ENCODE peak calls at places on chromosomes 1 and 21, in four cellular contexts. I, Z, V and U are unnamed samples.

GRCh38 chr1:244672961-244673695 is 20.2 kb downstream of the DESI2 start:
- DNase-seq in I (no peak), Z (no peak), V (no peak), U (no peak)

GRCh38 chr1:5907966-5908365 is 84.3 kb downstream of the NPHP4 start:
- DNase-seq in I (no peak), Z (no peak), V (no peak), U (no peak)

GRCh38 chr1:87279201-87279860 is 49.3 kb upstream of the LMO4 start:
- DNase-seq in I (no peak), Z (no peak), V (no peak), U (no peak)

GRCh38 chr1:68811806-68812205 is 314.9 kb upstream of the DEPDC1 start:
- DNase-seq in I (no peak), Z (no peak), V (no peak), U (no peak)

GRCh38 chr1:35222322-35223108 is 29.6 kb upstream of the SFPQ start:
- DNase-seq in I (no peak), Z (no peak), V (no peak), U (no peak)

GRCh38 chr1:208475449-208475848 is 231.3 kb upstream of the PLXNA2 start:
- DNase-seq in I (no peak), Z (no peak), V (no peak), U (no peak)

GRCh38 chr1:171754381-171754705 is 12.5 kb upstream of the VAMP4 start:
- DNase-seq in I (no peak), Z (no peak), V (no peak), U (no peak)

GRCh38 chr21:10425856-10426255 is 95.5 kb upstream of the TPTE start:
- DNase-seq in I (no peak), Z (peak), V (no peak), U (no peak)

GRCh38 chr1:244264163-244264562 is 187.5 kb downstream of the ADSS2 start:
- DNase-seq in I (no peak), Z (no peak), V (no peak), U (no peak)

GRCh38 chr1:180176965-180177364 is 22.3 kb downstream of the QSOX1 start:
- DNase-seq in I (no peak), Z (no peak), V (no peak), U (no peak)

GRCh38 chr21:38363684-38364083 is 106.9 kb downstream of the KCNJ15 start:
- DNase-seq in I (no peak), Z (no peak), V (no peak), U (no peak)

GRCh38 chr1:43376723-43377235 is 9.0 kb upstream of the ELOVL1 start:
- DNase-seq in I (no peak), Z (no peak), V (no peak), U (no peak)

GRCh38 chr1:213724640-213725536 is 262.9 kb upstream of the PROX1 start:
- DNase-seq in I (no peak), Z (no peak), V (peak), U (no peak)

GRCh38 chr1:43969416-43969745 is 429 bp upstream of the DPH2 start:
- DNase-seq in I (no peak), Z (no peak), V (no peak), U (no peak)

GRCh38 chr1:52037402-52037814 is 3.8 kb upstream of the KTI12 start:
- DNase-seq in I (no peak), Z (no peak), V (peak), U (no peak)

GRCh38 chr1:243598433-243598832 is 251.6 kb downstream of the AKT3 start:
- DNase-seq in I (no peak), Z (no peak), V (no peak), U (no peak)

GRCh38 chr1:101967871-101968270 is 28.9 kb downstream of the OLFM3 start:
- DNase-seq in I (no peak), Z (no peak), V (no peak), U (no peak)

GRCh38 chr1:162889989-162890388 is 29.0 kb upstream of the CCDC190 start:
- DNase-seq in I (no peak), Z (no peak), V (no peak), U (no peak)

GRCh38 chr1:236139495-236139894 is 2.8 kb upstream of the GPR137B start:
- DNase-seq in I (no peak), Z (no peak), V (no peak), U (no peak)

GRCh38 chr1:96416111-96416595 is 305.4 kb upstream of the PTBP2 start:
- DNase-seq in I (no peak), Z (no peak), V (no peak), U (no peak)

GRCh38 chr1:108886292-108886691 is 9.5 kb downstream of the GPSM2 start:
- DNase-seq in I (no peak), Z (no peak), V (no peak), U (no peak)

GRCh38 chr21:36723371-36723881 is 24.5 kb downstream of the SIM2 start:
- DNase-seq in I (no peak), Z (no peak), V (no peak), U (no peak)

GRCh38 chr21:37145635-37146111 is 72.6 kb downstream of the TTC3 start:
- DNase-seq in I (peak), Z (no peak), V (no peak), U (no peak)

GRCh38 chr1:180923024-180923841 is 10.5 kb downstream of the KIAA1614 start:
- DNase-seq in I (no peak), Z (no peak), V (peak), U (peak)

GRCh38 chr1:42970143-42970542 is 11.5 kb upstream of the SLC2A1 start:
- DNase-seq in I (no peak), Z (peak), V (no peak), U (no peak)

GRCh38 chr1:66253330-66253921 is 280.5 kb upstream of the SGIP1 start:
- DNase-seq in I (peak), Z (no peak), V (peak), U (peak)

GRCh38 chr1:40305451-40305850 is 11.6 kb downstream of the COL9A2 start:
- DNase-seq in I (no peak), Z (no peak), V (no peak), U (no peak)

GRCh38 chr1:115023593-115023992 is 6.0 kb upstream of the TSHB start:
- DNase-seq in I (no peak), Z (no peak), V (no peak), U (no peak)

GRCh38 chr1:211370669-211371068 is 44.0 kb downstream of the TRAF5 start:
- DNase-seq in I (no peak), Z (no peak), V (no peak), U (no peak)

GRCh38 chr1:244821134-244821533 is 14.3 kb upstream of the COX20 start:
- DNase-seq in I (no peak), Z (no peak), V (no peak), U (no peak)

GRCh38 chr1:159171254-159171687 is at the start of gene CADM3:
- DNase-seq in I (no peak), Z (no peak), V (no peak), U (no peak)

GRCh38 chr21:42653492-42654061 is at the start of gene PDE9A:
- DNase-seq in I (no peak), Z (peak), V (no peak), U (no peak)

DNA sequence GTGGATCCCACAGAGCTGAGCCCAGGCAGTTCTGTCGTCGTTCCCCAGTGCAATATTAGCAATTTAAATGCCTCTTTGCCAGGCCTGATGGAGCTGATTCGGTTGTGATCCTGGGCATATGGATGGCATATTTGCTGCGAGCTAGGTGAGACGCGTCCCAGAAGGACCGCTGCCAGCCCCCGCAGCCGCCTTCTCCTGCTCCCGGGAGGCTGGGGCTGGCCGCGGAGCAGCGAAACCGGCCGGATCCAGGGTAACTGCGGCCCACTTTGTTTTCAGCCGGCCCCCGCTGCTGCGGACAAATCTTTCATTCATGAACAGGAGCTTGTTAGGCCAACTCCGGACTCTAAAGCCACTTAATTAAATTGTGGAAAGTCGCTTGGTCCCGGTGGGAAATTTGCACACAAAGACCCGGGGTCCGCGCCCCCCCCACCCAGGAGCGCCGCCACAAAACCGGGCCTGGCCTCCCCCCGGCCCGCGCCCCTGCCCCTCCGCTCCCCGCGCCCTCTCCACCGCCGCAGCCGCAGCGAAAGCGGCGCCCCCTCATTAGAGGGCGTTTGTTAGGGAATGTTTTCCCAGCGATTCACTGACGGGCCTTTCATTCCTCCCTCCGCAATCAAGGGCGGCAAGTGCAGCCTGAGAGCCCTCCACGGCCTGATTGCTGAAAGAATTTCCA is 383.3 kb downstream of the RRAGC start:
- DNase-seq in I (no peak), Z (no peak), V (no peak), U (no peak)
- TF ChIP-seq EZH2 in I (no peak), Z (no peak), V (no peak), U (no peak)

GRCh38 chr21:43721225-43721605 is 2.3 kb downstream of the PDXK start:
- DNase-seq in I (no peak), Z (no peak), V (no peak), U (no peak)
- H3K4me3 ChIP-seq in I (peak), Z (no peak), V (peak), U (peak)

GRCh38 chr1:166766942-166767341 is 72.3 kb upstream of the POGK start:
- DNase-seq in I (no peak), Z (no peak), V (no peak), U (no peak)
- TF ChIP-seq ZBTB33 in I (no peak), Z (no peak), V (no peak), U (no peak)

DNA sequence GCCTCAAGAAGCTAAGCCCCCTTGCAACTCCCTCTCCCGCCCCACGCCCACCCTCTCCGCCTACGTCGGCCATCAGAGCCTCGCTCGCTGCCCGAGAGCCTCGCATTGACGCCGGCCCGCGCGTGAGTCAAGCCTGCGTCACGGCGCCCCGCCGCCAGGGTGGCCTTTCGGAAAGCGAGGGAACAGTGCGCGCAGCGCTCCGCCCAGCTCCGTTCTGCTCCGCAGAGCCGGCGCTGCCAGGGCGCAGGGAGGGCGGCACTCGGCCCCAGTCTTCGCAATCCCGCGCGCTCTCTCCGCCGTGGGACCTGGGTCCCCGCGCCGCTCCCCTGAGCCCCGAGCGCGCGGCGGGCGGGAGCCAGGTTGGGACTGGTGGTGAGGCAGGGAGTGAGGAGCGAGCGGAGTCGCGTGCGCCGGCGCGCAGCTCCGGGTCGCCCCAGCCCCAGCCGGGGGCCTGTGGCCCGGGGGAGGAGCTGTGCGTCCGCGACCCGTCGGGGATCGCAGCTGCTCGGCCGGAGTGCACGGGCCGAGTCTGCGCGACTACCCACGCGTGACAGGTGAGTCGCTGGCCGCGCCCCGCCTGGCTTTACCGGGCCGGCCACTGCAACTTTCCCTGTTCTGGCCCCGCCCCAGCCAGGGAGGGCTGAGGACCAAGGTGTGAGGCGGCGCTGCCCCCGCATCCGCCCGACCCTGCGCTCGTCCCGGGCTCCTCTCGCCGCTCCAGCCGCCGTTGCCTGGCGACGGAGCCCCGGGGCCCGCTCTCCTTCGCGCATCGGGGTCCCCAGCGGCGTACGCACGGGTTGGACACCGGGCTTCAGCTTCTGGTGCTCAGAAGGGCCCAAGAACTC is at the start of gene SLC6A17:
- DNase-seq in I (peak), Z (peak), V (no peak), U (no peak)
- TF ChIP-seq EZH2 in I (no peak), Z (no peak), V (no peak), U (no peak)

DNA sequence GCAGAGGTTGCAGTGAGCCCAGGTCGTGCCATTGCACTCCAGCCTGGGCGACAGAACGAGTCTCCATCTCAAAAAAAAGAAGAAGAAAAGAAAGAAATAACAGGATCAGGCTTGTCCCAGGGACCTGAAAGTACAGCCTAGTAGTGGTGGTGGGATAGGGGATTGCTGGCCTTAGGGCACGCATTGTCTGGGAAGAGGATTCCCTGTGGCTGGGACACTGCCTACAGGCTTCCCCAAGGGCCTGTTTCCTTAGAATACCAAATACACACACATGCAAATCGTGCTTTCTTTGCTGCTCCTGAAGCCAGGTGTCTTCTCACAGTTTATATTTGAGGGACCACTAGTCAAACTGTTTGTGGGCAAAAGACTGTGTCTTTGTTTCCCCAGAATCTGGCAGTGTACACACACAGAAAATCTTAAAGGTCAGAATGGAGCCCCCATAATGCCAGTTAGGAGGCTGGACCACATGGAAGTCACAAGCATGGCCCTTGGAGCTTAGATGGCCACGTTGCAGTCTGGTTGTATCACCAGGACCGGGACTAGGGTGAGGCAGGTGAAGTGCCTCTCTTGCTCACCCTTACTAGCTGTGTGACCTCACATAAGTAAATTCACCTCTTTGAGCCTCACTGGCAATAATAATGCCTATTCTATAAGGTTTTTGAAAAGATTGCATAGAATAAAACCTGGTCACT is 12.7 kb upstream of the ASAP3 start:
- DNase-seq in I (no peak), Z (no peak), V (no peak), U (no peak)
- H3K4me3 ChIP-seq in I (no peak), Z (no peak), V (no peak), U (no peak)

GRCh38 chr1:31374511-31375196 is 1.8 kb upstream of the FABP3 start:
- DNase-seq in I (no peak), Z (no peak), V (no peak), U (no peak)
- TF ChIP-seq ZBTB33 in I (no peak), Z (no peak), V (no peak), U (no peak)